ENCODE peak calls at places on chromosomes 16 and 17, in six cellular contexts. Y, I, R, F, J and N are unnamed samples.

GRCh38 chr17:48871551-48872351 is 20.8 kb upstream of the ATP5MC1 start:
- DNase-seq in Y (peak; percentile 17), I (peak; percentile 45), R (no peak), F (no peak), J (peak; percentile 88), N (no peak)

GRCh38 chr16:63228259-63228658 is 1192.0 kb upstream of the CDH8 start:
- DNase-seq in Y (no peak), I (no peak), R (no peak), F (no peak), J (no peak), N (no peak)

GRCh38 chr17:76789235-76789788 is 51.4 kb downstream of the MFSD11 start:
- DNase-seq in Y (no peak), I (no peak), R (no peak), F (no peak), J (no peak), N (no peak)

GRCh38 chr16:7629571-7629970 is 296.9 kb downstream of the RBFOX1 start:
- DNase-seq in Y (no peak), I (no peak), R (no peak), F (no peak), J (no peak), N (no peak)

GRCh38 chr16:48592839-48593429 is 17.0 kb downstream of the N4BP1 start:
- DNase-seq in Y (no peak), I (no peak), R (no peak), F (no peak), J (no peak), N (no peak)

GRCh38 chr17:73550561-73550960 is 93.7 kb downstream of the SDK2 start:
- DNase-seq in Y (no peak), I (no peak), R (no peak), F (no peak), J (no peak), N (no peak)

GRCh38 chr17:74770498-74771318 is 5.4 kb downstream of the NAT9 start:
- DNase-seq in Y (peak; percentile 75), I (peak; percentile 67), R (peak; percentile 41), F (no peak), J (peak; percentile 87), N (peak; percentile 94)

GRCh38 chr17:18362509-18363020 is 785 bp downstream of the SHMT1 start:
- DNase-seq in Y (peak; percentile 58), I (peak; percentile 89), R (no peak), F (peak; percentile 94), J (peak; percentile 98), N (no peak)

GRCh38 chr17:50956750-50957523 is 90.8 kb upstream of the TOB1 start:
- DNase-seq in Y (peak; percentile 76), I (peak; percentile 69), R (peak; percentile 31), F (no peak), J (peak; percentile 71), N (peak; percentile 86)

GRCh38 chr16:80803341-80804060 is 897 bp downstream of the CDYL2 start:
- DNase-seq in Y (peak; percentile 30), I (peak; percentile 43), R (no peak), F (no peak), J (peak; percentile 55), N (peak; percentile 87)

GRCh38 chr16:30065943-30066881 is 652 bp downstream of the ALDOA start:
- DNase-seq in Y (peak; percentile 45), I (peak; percentile 33), R (no peak), F (no peak), J (peak; percentile 60), N (no peak)

GRCh38 chr16:590165-590874 is 454 bp downstream of the RAB40C start:
- DNase-seq in Y (peak; percentile 43), I (no peak), R (no peak), F (no peak), J (peak; percentile 60), N (peak; percentile 92)

GRCh38 chr17:36949461-36949927 is 740 bp downstream of the AATF start:
- DNase-seq in Y (no peak), I (no peak), R (no peak), F (no peak), J (no peak), N (no peak)

GRCh38 chr16:508884-509736 is 18.4 kb upstream of the CAPN15 start:
- DNase-seq in Y (no peak), I (no peak), R (no peak), F (no peak), J (peak; percentile 79), N (no peak)

GRCh38 chr17:45332989-45333701 is 16.3 kb upstream of the MAP3K14 start:
- DNase-seq in Y (no peak), I (no peak), R (no peak), F (peak; percentile 68), J (peak; percentile 29), N (no peak)

GRCh38 chr17:7307686-7308624 is 527 bp downstream of the EIF5A start:
- DNase-seq in Y (peak; percentile 58), I (peak; percentile 50), R (no peak), F (no peak), J (peak; percentile 67), N (peak; percentile 91)

GRCh38 chr16:3961449-3961849 is 80.9 kb upstream of the CREBBP start:
- DNase-seq in Y (no peak), I (peak; percentile 58), R (no peak), F (no peak), J (no peak), N (no peak)

GRCh38 chr16:76970087-76970744 is 220.8 kb upstream of the MON1B start:
- DNase-seq in Y (peak; percentile 50), I (no peak), R (no peak), F (no peak), J (no peak), N (no peak)

GRCh38 chr17:10727192-10727591 is 2.6 kb downstream of the TMEM220 start:
- DNase-seq in Y (no peak), I (no peak), R (no peak), F (no peak), J (no peak), N (no peak)

GRCh38 chr17:40559016-40559853 is 6.0 kb downstream of the CCR7 start:
- DNase-seq in Y (no peak), I (peak; percentile 65), R (no peak), F (peak; percentile 83), J (peak; percentile 43), N (peak; percentile 64)

GRCh38 chr17:78747479-78747878 is 34.6 kb downstream of the CYTH1 start:
- DNase-seq in Y (no peak), I (no peak), R (no peak), F (no peak), J (no peak), N (no peak)

GRCh38 chr17:4334776-4335175 is 31.7 kb downstream of the UBE2G1 start:
- DNase-seq in Y (no peak), I (no peak), R (no peak), F (no peak), J (no peak), N (no peak)

GRCh38 chr17:65742433-65743312 is 181.2 kb upstream of the AXIN2 start:
- DNase-seq in Y (peak; percentile 34), I (no peak), R (peak; percentile 70), F (no peak), J (no peak), N (no peak)

GRCh38 chr16:84096447-84097005 is 20.2 kb downstream of the MBTPS1 start:
- DNase-seq in Y (no peak), I (no peak), R (no peak), F (no peak), J (no peak), N (no peak)

GRCh38 chr16:20880867-20881866 is 19.0 kb downstream of the DCUN1D3 start:
- DNase-seq in Y (no peak), I (no peak), R (no peak), F (no peak), J (no peak), N (no peak)

DNA sequence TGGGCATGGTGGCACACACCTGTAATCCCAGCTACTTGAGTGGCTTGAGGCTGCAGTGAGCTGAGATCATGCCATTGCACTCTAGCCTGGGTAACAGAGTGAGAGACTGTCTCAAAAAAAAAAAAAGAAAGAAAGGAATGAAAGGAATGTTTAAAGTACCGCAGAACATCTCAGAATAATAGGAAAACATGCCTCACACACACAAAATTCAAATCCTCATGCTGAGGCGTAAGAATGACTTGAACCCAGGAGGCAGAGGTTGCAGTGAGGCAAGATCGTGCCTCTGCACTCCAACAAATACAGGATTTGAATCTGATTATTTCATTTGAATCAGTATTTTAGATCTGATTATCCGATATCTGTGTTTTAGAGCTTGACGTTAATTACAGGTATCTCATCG is 21.3 kb upstream of the GAA start:
- DNase-seq in Y (no peak), I (no peak), R (no peak), F (no peak), J (no peak), N (no peak)
- TF ChIP-seq POLR2A in Y (no peak), I (no peak), R (no peak), F (no peak), J (no peak), N (no peak)

GRCh38 chr16:86507173-86508027 is 2.9 kb upstream of the FOXF1 start:
- DNase-seq in Y (no peak), I (no peak), R (no peak), F (no peak), J (no peak), N (no peak)

GRCh38 chr16:86510465-86511261 is at the start of gene FOXF1:
- DNase-seq in Y (no peak), I (no peak), R (no peak), F (no peak), J (no peak), N (no peak)

GRCh38 chr16:86509759-86510464 is 415 bp upstream of the FOXF1 start:
- DNase-seq in Y (no peak), I (no peak), R (no peak), F (peak; percentile 94), J (no peak), N (no peak)

GRCh38 chr16:86508028-86508946 is 2.0 kb upstream of the FOXF1 start:
- DNase-seq in Y (no peak), I (no peak), R (no peak), F (no peak), J (no peak), N (no peak)

GRCh38 chr16:86508947-86509758 is 1.2 kb upstream of the FOXF1 start:
- DNase-seq in Y (no peak), I (no peak), R (peak; percentile 32), F (no peak), J (no peak), N (no peak)
- TF ChIP-seq POLR2A in Y (no peak), I (no peak), R (no peak), F (peak; percentile 23), J (no peak), N (no peak)

GRCh38 chr16:66006485-66006884 is 360.0 kb upstream of the CDH5 start:
- DNase-seq in Y (no peak), I (no peak), R (no peak), F (no peak), J (no peak), N (no peak)
- TF ChIP-seq POLR2A in Y (no peak), I (no peak), R (no peak), F (no peak), J (no peak), N (no peak)

DNA sequence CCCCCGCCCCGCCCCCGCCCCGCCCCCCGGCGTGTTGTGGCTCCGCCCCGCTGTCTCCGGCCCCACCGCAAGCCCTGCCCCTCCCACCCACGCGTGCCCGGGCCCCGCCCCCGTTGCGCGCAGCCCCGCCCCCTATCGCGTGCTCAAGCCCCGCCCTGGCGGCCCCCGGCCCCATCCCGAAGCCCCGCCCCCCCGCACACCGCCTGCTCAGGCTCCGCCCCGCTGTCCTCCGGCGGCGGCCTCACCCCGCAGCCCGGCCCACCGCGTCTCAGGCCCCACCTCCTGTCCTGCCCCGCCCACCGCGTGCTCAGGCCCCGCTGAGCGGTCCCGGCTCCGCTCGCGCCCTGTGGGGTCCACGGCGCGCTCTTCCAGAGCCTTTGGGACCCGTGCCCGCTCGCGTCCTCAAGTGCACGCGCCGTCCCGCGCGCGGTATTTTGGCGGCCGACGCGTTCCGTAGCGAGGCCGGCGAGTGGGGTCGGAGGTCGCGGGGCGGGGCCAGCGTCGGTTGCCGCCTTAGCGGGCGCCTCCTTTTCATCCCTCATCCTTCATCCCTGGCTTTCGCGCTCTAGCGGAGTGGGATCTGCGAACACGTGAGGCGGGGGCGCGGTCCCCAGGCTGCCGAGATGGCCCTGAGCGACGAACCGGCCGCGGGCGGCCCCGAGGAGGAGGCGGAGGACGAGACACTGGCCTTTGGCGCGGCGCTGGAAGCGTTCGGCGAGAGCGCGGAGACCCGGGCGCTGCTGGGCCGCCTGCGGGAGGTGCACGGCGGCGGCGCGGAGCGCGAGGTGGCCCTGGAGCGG is at the start of gene TBCD:
- DNase-seq in Y (peak; percentile 91), I (peak; percentile 91), R (peak; percentile 82), F (peak; percentile 96), J (peak; percentile 93), N (peak; percentile 95)
- TF ChIP-seq POLR2A in Y (no peak), I (no peak), R (peak; percentile 33), F (peak; percentile 10), J (no peak), N (no peak)